ENCODE peak calls at places on chromosomes 4 and X, in five cellular contexts. C is memory B cell, K is HCT116, P is AG09319, X is GM20000. M is an unnamed sample.

GRCh38 chr4:21856301-21856700 is 92.3 kb downstream of the KCNIP4 start:
- DNase-seq in C (no peak), K (no peak), P (no peak), X (no peak), M (no peak)

GRCh38 chr4:139319571-139319970 is 17.3 kb upstream of the NDUFC1 start:
- DNase-seq in C (no peak), K (no peak), P (no peak), X (no peak), M (no peak)

GRCh38 chrX:650274-650673 is 19.7 kb downstream of the SHOX start:
- DNase-seq in C (no peak), K (no peak), P (no peak), X (no peak), M (no peak)

GRCh38 chr4:88803600-88804096 is 106.0 kb upstream of the NAP1L5 start:
- DNase-seq in C (no peak), K (no peak), P (peak), X (no peak), M (no peak)

GRCh38 chr4:25367004-25367621 is 9.9 kb upstream of the ANAPC4 start:
- DNase-seq in C (no peak), K (no peak), P (no peak), X (peak), M (no peak)

GRCh38 chr4:184328022-184328736 is 110.5 kb upstream of the ENPP6 start:
- DNase-seq in C (peak), K (no peak), P (no peak), X (peak), M (no peak)

GRCh38 chr4:153249199-153250154 is 45.2 kb downstream of the TRIM2 start:
- DNase-seq in C (peak), K (peak), P (peak), X (peak), M (peak)

GRCh38 chrX:97332963-97333362 is 449.3 kb downstream of the RPA4 start:
- DNase-seq in C (no peak), K (no peak), P (no peak), X (no peak), M (no peak)

GRCh38 chr4:24392613-24393012 is 191.7 kb downstream of the DHX15 start:
- DNase-seq in C (no peak), K (no peak), P (no peak), X (no peak), M (no peak)

GRCh38 chr4:51843309-51844156 is 580 bp downstream of the DCUN1D4 start:
- DNase-seq in C (peak), K (no peak), P (peak), X (peak), M (peak)

GRCh38 chr4:166896254-166896653 is 338.0 kb downstream of the SPOCK3 start:
- DNase-seq in C (no peak), K (no peak), P (no peak), X (peak), M (no peak)

GRCh38 chr4:90112715-90113114 is 14.5 kb upstream of the CCSER1 start:
- DNase-seq in C (no peak), K (no peak), P (no peak), X (no peak), M (no peak)

GRCh38 chrX:45191820-45192409 is 8.8 kb downstream of the DIPK2B start:
- DNase-seq in C (no peak), K (no peak), P (no peak), X (no peak), M (no peak)

GRCh38 chr4:137474711-137475301 is 57.5 kb downstream of the PCDH18 start:
- DNase-seq in C (no peak), K (no peak), P (peak), X (no peak), M (no peak)

GRCh38 chr4:123398803-123399637 is 2.4 kb downstream of the SPRY1 start:
- DNase-seq in C (peak), K (peak), P (no peak), X (peak), M (peak)

GRCh38 chr4:56302775-56303174 is 84.5 kb downstream of the AASDH start:
- DNase-seq in C (no peak), K (no peak), P (no peak), X (no peak), M (no peak)

GRCh38 chrX:58044130-58044529 is 133.9 kb upstream of the ZXDA start:
- DNase-seq in C (no peak), K (no peak), P (no peak), X (no peak), M (no peak)

GRCh38 chr4:22462693-22463092 is 53.2 kb downstream of the ADGRA3 start:
- DNase-seq in C (no peak), K (no peak), P (no peak), X (no peak), M (no peak)

GRCh38 chr4:155889036-155889793 is 14.3 kb upstream of the TDO2 start:
- DNase-seq in C (no peak), K (no peak), P (peak), X (no peak), M (no peak)

M was measured in stimulated activated naive CD4-positive, alpha-beta T cell treated with Interleukin-2 at 50 U/mL for 16 hours.